ENCODE peak calls at places on chromosomes 4 and X, in six cellular contexts. One of them, this sample, is unnamed.

GRCh38 chr4:163701915-163702314 is 207.4 kb downstream of the TMA16 start:
- DNase-seq in choroid plexus epithelial cell: peak
- DNase-seq in fibroblast of mammary gland: peak
- DNase-seq in upper lobe of right lung: no peak
- DNase-seq in tibial nerve: no peak
- DNase-seq in ascending aorta: no peak
- DNase-seq in this sample: no peak

GRCh38 chr4:147737623-147738022 is 5.7 kb downstream of the ARHGAP10 start:
- DNase-seq in choroid plexus epithelial cell: peak
- DNase-seq in fibroblast of mammary gland: no peak
- DNase-seq in upper lobe of right lung: no peak
- DNase-seq in tibial nerve: no peak
- DNase-seq in ascending aorta: no peak
- DNase-seq in this sample: no peak

GRCh38 chr4:98584265-98584664 is 74.1 kb downstream of the TSPAN5 start:
- DNase-seq in choroid plexus epithelial cell: peak
- DNase-seq in fibroblast of mammary gland: peak
- DNase-seq in upper lobe of right lung: no peak
- DNase-seq in tibial nerve: no peak
- DNase-seq in ascending aorta: no peak
- DNase-seq in this sample: no peak

GRCh38 chr4:124947622-124948265 is 235.2 kb upstream of the ANKRD50 start:
- DNase-seq in choroid plexus epithelial cell: peak
- DNase-seq in fibroblast of mammary gland: no peak
- DNase-seq in upper lobe of right lung: no peak
- DNase-seq in tibial nerve: no peak
- DNase-seq in ascending aorta: no peak
- DNase-seq in this sample: peak

GRCh38 chr4:107870916-107871786 is 46.4 kb downstream of the SGMS2 start:
- DNase-seq in choroid plexus epithelial cell: peak
- DNase-seq in fibroblast of mammary gland: peak
- DNase-seq in upper lobe of right lung: no peak
- DNase-seq in tibial nerve: no peak
- DNase-seq in ascending aorta: no peak
- DNase-seq in this sample: no peak

GRCh38 chr4:88143504-88143903 is 14.9 kb downstream of the ABCG2 start:
- DNase-seq in choroid plexus epithelial cell: peak
- DNase-seq in fibroblast of mammary gland: peak
- DNase-seq in upper lobe of right lung: no peak
- DNase-seq in tibial nerve: no peak
- DNase-seq in ascending aorta: no peak
- DNase-seq in this sample: peak

GRCh38 chrX:40434947-40435346 is 145.8 kb upstream of the ATP6AP2 start:
- DNase-seq in choroid plexus epithelial cell: peak
- DNase-seq in fibroblast of mammary gland: peak
- DNase-seq in upper lobe of right lung: no peak
- DNase-seq in tibial nerve: peak
- DNase-seq in ascending aorta: no peak
- DNase-seq in this sample: no peak

GRCh38 chr4:86653237-86653865 is 59.2 kb downstream of the PTPN13 start:
- DNase-seq in choroid plexus epithelial cell: no peak
- DNase-seq in fibroblast of mammary gland: no peak
- DNase-seq in upper lobe of right lung: no peak
- DNase-seq in tibial nerve: no peak
- DNase-seq in ascending aorta: no peak
- DNase-seq in this sample: no peak

GRCh38 chr4:86560447-86560846 is 33.7 kb upstream of the PTPN13 start:
- DNase-seq in choroid plexus epithelial cell: no peak
- DNase-seq in fibroblast of mammary gland: no peak
- DNase-seq in upper lobe of right lung: no peak
- DNase-seq in tibial nerve: no peak
- DNase-seq in ascending aorta: no peak
- DNase-seq in this sample: no peak

GRCh38 chr4:48268956-48269860 is at the start of gene TEC:
- DNase-seq in choroid plexus epithelial cell: peak
- DNase-seq in fibroblast of mammary gland: peak
- DNase-seq in upper lobe of right lung: peak
- DNase-seq in tibial nerve: peak
- DNase-seq in ascending aorta: peak
- DNase-seq in this sample: peak

GRCh38 chr4:7649741-7650531 is 215.2 kb upstream of the PSAPL1 start:
- DNase-seq in choroid plexus epithelial cell: peak
- DNase-seq in fibroblast of mammary gland: peak
- DNase-seq in upper lobe of right lung: peak
- DNase-seq in tibial nerve: no peak
- DNase-seq in ascending aorta: peak
- DNase-seq in this sample: peak

GRCh38 chr4:8665406-8666360 is 73.1 kb downstream of the CPZ start:
- DNase-seq in choroid plexus epithelial cell: no peak
- DNase-seq in fibroblast of mammary gland: no peak
- DNase-seq in upper lobe of right lung: peak
- DNase-seq in tibial nerve: no peak
- DNase-seq in ascending aorta: no peak
- DNase-seq in this sample: no peak

GRCh38 chr4:11543710-11544109 is 115.0 kb upstream of the HS3ST1 start:
- DNase-seq in choroid plexus epithelial cell: peak
- DNase-seq in fibroblast of mammary gland: peak
- DNase-seq in upper lobe of right lung: no peak
- DNase-seq in tibial nerve: no peak
- DNase-seq in ascending aorta: no peak
- DNase-seq in this sample: no peak

GRCh38 chr4:112029642-112030235 is 115.5 kb upstream of the FAM241A start:
- DNase-seq in choroid plexus epithelial cell: peak
- DNase-seq in fibroblast of mammary gland: peak
- DNase-seq in upper lobe of right lung: no peak
- DNase-seq in tibial nerve: no peak
- DNase-seq in ascending aorta: no peak
- DNase-seq in this sample: peak

GRCh38 chrX:23742693-23743622 is at the start of gene ACOT9:
- DNase-seq in choroid plexus epithelial cell: peak
- DNase-seq in fibroblast of mammary gland: peak
- DNase-seq in upper lobe of right lung: peak
- DNase-seq in tibial nerve: peak
- DNase-seq in ascending aorta: peak
- DNase-seq in this sample: peak

GRCh38 chr4:145285928-145286327 is 105.5 kb upstream of the OTUD4 start:
- DNase-seq in choroid plexus epithelial cell: peak
- DNase-seq in fibroblast of mammary gland: peak
- DNase-seq in upper lobe of right lung: no peak
- DNase-seq in tibial nerve: no peak
- DNase-seq in ascending aorta: no peak
- DNase-seq in this sample: peak

GRCh38 chrX:134144231-134144630 is 92.8 kb upstream of the CCDC160 start:
- DNase-seq in choroid plexus epithelial cell: peak
- DNase-seq in fibroblast of mammary gland: peak
- DNase-seq in upper lobe of right lung: no peak
- DNase-seq in tibial nerve: no peak
- DNase-seq in ascending aorta: no peak
- DNase-seq in this sample: peak

GRCh38 chrX:11395859-11396258 is 102.6 kb downstream of the AMELX start:
- DNase-seq in choroid plexus epithelial cell: peak
- DNase-seq in fibroblast of mammary gland: no peak
- DNase-seq in upper lobe of right lung: no peak
- DNase-seq in tibial nerve: no peak
- DNase-seq in ascending aorta: no peak
- DNase-seq in this sample: no peak

GRCh38 chrX:133610056-133610455 is 194.8 kb upstream of the GPC4 start:
- DNase-seq in choroid plexus epithelial cell: no peak
- DNase-seq in fibroblast of mammary gland: peak
- DNase-seq in upper lobe of right lung: no peak
- DNase-seq in tibial nerve: no peak
- DNase-seq in ascending aorta: no peak
- DNase-seq in this sample: no peak

GRCh38 chr4:140736669-140737343 is 19.4 kb downstream of the TBC1D9 start:
- DNase-seq in choroid plexus epithelial cell: no peak
- DNase-seq in fibroblast of mammary gland: no peak
- DNase-seq in upper lobe of right lung: no peak
- DNase-seq in tibial nerve: no peak
- DNase-seq in ascending aorta: no peak
- DNase-seq in this sample: peak

GRCh38 chr4:87108142-87108546 is 112.3 kb downstream of the KLHL8 start:
- DNase-seq in choroid plexus epithelial cell: peak
- DNase-seq in fibroblast of mammary gland: peak
- DNase-seq in upper lobe of right lung: no peak
- DNase-seq in tibial nerve: peak
- DNase-seq in ascending aorta: no peak
- DNase-seq in this sample: peak

GRCh38 chrX:132022115-132022862 is 813 bp upstream of the STK26 start:
- DNase-seq in choroid plexus epithelial cell: peak
- DNase-seq in fibroblast of mammary gland: no peak
- DNase-seq in upper lobe of right lung: no peak
- DNase-seq in tibial nerve: no peak
- DNase-seq in ascending aorta: no peak
- DNase-seq in this sample: peak

GRCh38 chr4:118742050-118742449 is 56.9 kb downstream of the METTL14 start:
- DNase-seq in choroid plexus epithelial cell: peak
- DNase-seq in fibroblast of mammary gland: peak
- DNase-seq in upper lobe of right lung: no peak
- DNase-seq in tibial nerve: no peak
- DNase-seq in ascending aorta: no peak
- DNase-seq in this sample: no peak

GRCh38 chr4:148574502-148574901 is 132.3 kb upstream of the NR3C2 start:
- DNase-seq in choroid plexus epithelial cell: peak
- DNase-seq in fibroblast of mammary gland: peak
- DNase-seq in upper lobe of right lung: no peak
- DNase-seq in tibial nerve: no peak
- DNase-seq in ascending aorta: no peak
- DNase-seq in this sample: peak

GRCh38 chrX:26822448-26822847 is 606.5 kb downstream of the MAGEB5 start:
- DNase-seq in choroid plexus epithelial cell: no peak
- DNase-seq in fibroblast of mammary gland: no peak
- DNase-seq in upper lobe of right lung: no peak
- DNase-seq in tibial nerve: no peak
- DNase-seq in ascending aorta: no peak
- DNase-seq in this sample: no peak

GRCh38 chr4:154626793-154627484 is 14.5 kb upstream of the FGG start:
- DNase-seq in choroid plexus epithelial cell: peak
- DNase-seq in fibroblast of mammary gland: peak
- DNase-seq in upper lobe of right lung: peak
- DNase-seq in tibial nerve: peak
- DNase-seq in ascending aorta: no peak
- DNase-seq in this sample: peak

GRCh38 chr4:140568507-140569306 is at the start of gene UCP1:
- DNase-seq in choroid plexus epithelial cell: peak
- DNase-seq in fibroblast of mammary gland: no peak
- DNase-seq in upper lobe of right lung: peak
- DNase-seq in tibial nerve: no peak
- DNase-seq in ascending aorta: no peak
- DNase-seq in this sample: peak

GRCh38 chrX:107676559-107677378 is 48.5 kb downstream of the PRPS1 start:
- DNase-seq in choroid plexus epithelial cell: peak
- DNase-seq in fibroblast of mammary gland: peak
- DNase-seq in upper lobe of right lung: peak
- DNase-seq in tibial nerve: peak
- DNase-seq in ascending aorta: peak
- DNase-seq in this sample: peak

GRCh38 chrX:63128509-63128908 is 222.6 kb downstream of the SPIN4 start:
- DNase-seq in choroid plexus epithelial cell: peak
- DNase-seq in fibroblast of mammary gland: peak
- DNase-seq in upper lobe of right lung: no peak
- DNase-seq in tibial nerve: no peak
- DNase-seq in ascending aorta: no peak
- DNase-seq in this sample: peak

DNA sequence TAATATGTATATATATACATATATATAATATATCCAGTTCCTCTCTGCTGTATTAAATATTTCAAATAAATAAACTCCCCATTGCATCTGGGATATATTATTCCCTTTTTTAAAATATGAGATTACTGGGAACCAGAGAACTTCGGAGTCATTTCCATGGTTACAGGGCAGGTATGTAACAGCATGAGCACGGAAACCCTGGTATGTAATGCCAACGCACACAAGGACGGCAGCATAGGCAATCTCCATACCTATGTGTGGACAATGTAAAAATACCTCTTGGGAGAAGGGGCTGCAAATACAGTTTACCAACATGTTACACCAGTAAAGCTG is 62.8 kb downstream of the NUDT10 start:
- DNase-seq in choroid plexus epithelial cell: no peak
- DNase-seq in fibroblast of mammary gland: no peak
- DNase-seq in upper lobe of right lung: no peak
- DNase-seq in tibial nerve: no peak
- DNase-seq in ascending aorta: no peak
- DNase-seq in this sample: no peak
- H3K4me3 ChIP-seq in choroid plexus epithelial cell: no peak
- H3K4me3 ChIP-seq in fibroblast of mammary gland: peak
- H3K4me3 ChIP-seq in upper lobe of right lung: peak
- H3K4me3 ChIP-seq in tibial nerve: peak
- H3K4me3 ChIP-seq in ascending aorta: peak
- H3K4me3 ChIP-seq in this sample: no peak

GRCh38 chr4:105215609-105216313 is 69.1 kb downstream of the TET2 start:
- DNase-seq in choroid plexus epithelial cell: peak
- DNase-seq in fibroblast of mammary gland: peak
- DNase-seq in upper lobe of right lung: no peak
- DNase-seq in tibial nerve: no peak
- DNase-seq in ascending aorta: no peak
- DNase-seq in this sample: peak
- H3K4me3 ChIP-seq in choroid plexus epithelial cell: no peak
- H3K4me3 ChIP-seq in fibroblast of mammary gland: no peak
- H3K4me3 ChIP-seq in upper lobe of right lung: no peak
- H3K4me3 ChIP-seq in tibial nerve: no peak
- H3K4me3 ChIP-seq in ascending aorta: no peak
- H3K4me3 ChIP-seq in this sample: no peak

GRCh38 chr4:150580244-150580643 is 1.7 kb upstream of the MAB21L2 start:
- DNase-seq in choroid plexus epithelial cell: no peak
- DNase-seq in fibroblast of mammary gland: no peak
- DNase-seq in upper lobe of right lung: no peak
- DNase-seq in tibial nerve: no peak
- DNase-seq in ascending aorta: no peak
- DNase-seq in this sample: peak
- H3K4me3 ChIP-seq in choroid plexus epithelial cell: peak
- H3K4me3 ChIP-seq in fibroblast of mammary gland: no peak
- H3K4me3 ChIP-seq in upper lobe of right lung: peak
- H3K4me3 ChIP-seq in tibial nerve: no peak
- H3K4me3 ChIP-seq in ascending aorta: peak
- H3K4me3 ChIP-seq in this sample: peak

DNA sequence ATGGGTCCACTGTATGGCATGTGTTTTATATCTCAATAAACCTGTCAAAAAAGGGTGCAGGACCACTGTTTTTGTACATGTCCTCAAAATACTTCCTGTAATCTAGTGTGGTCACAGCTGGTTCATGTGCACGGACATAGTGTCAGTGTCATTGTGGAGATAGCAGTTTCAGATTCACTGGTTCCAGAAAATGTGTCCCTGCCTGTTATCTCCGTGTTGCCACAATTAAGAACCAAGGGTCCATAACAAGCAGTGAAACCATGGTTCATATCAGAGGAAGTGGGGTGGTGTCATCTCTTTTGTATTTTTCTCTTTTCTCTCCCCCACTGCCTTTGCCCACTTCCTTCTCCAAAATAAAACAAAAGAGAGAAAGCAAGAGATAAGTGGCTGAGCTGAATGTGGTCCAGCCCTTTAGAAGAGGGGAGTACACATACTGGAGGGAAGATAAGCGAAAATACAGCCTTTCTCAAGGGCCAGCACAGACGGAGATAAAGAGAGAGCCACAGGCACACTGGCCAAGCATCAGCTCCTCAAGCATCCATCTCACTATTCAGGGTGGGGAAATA is 51.2 kb downstream of the TBL1X start:
- DNase-seq in choroid plexus epithelial cell: no peak
- DNase-seq in fibroblast of mammary gland: no peak
- DNase-seq in upper lobe of right lung: no peak
- DNase-seq in tibial nerve: no peak
- DNase-seq in ascending aorta: no peak
- DNase-seq in this sample: no peak
- H3K4me3 ChIP-seq in choroid plexus epithelial cell: no peak
- H3K4me3 ChIP-seq in fibroblast of mammary gland: no peak
- H3K4me3 ChIP-seq in upper lobe of right lung: no peak
- H3K4me3 ChIP-seq in tibial nerve: no peak
- H3K4me3 ChIP-seq in ascending aorta: no peak
- H3K4me3 ChIP-seq in this sample: no peak

GRCh38 chrX:47316276-47317025 is 53.9 kb upstream of the ZNF157 start:
- DNase-seq in choroid plexus epithelial cell: peak
- DNase-seq in fibroblast of mammary gland: no peak
- DNase-seq in upper lobe of right lung: no peak
- DNase-seq in tibial nerve: no peak
- DNase-seq in ascending aorta: no peak
- DNase-seq in this sample: peak
- H3K4me3 ChIP-seq in choroid plexus epithelial cell: peak
- H3K4me3 ChIP-seq in fibroblast of mammary gland: no peak
- H3K4me3 ChIP-seq in upper lobe of right lung: no peak
- H3K4me3 ChIP-seq in tibial nerve: no peak
- H3K4me3 ChIP-seq in ascending aorta: peak
- H3K4me3 ChIP-seq in this sample: no peak

This sample was measured in adipocyte.